ENCODE peak calls at places on chromosomes 1 and 21, in ten cellular contexts. Y is cardiac muscle cell, X is GM06990, D is sigmoid colon, U is heart right ventricle, A is fibroblast of mammary gland, N is testis, T is thoracic aorta, M is breast epithelium, Z is keratinocyte. B is an unnamed sample.

GRCh38 chr1:14443164-14443787 is 155.2 kb upstream of the KAZN start:
- DNase-seq in Y (peak), X (no peak), D (no peak), U (no peak), A (peak), N (no peak), T (no peak), M (no peak), Z (no peak), B (no peak)

GRCh38 chr1:184191181-184191601 is 139.7 kb downstream of the TSEN15 start:
- DNase-seq in Y (peak), X (no peak), D (peak), U (peak), A (peak), N (peak), T (no peak), M (no peak), Z (no peak), B (no peak)

GRCh38 chr1:221816899-221817298 is 75.0 kb upstream of the DUSP10 start:
- DNase-seq in Y (peak), X (no peak), D (no peak), U (no peak), A (peak), N (no peak), T (no peak), M (no peak), Z (peak), B (no peak)

GRCh38 chr1:44784094-44785026 is 3.6 kb downstream of the BEST4 start:
- DNase-seq in Y (peak), X (peak), D (no peak), U (no peak), A (no peak), N (no peak), T (no peak), M (no peak), Z (no peak), B (peak)

GRCh38 chr1:37107153-37107552 is 72.8 kb upstream of the GRIK3 start:
- DNase-seq in Y (no peak), X (no peak), D (no peak), U (no peak), A (no peak), N (no peak), T (no peak), M (no peak), Z (no peak), B (no peak)

GRCh38 chr1:219882116-219882515 is 46.2 kb downstream of the SLC30A10 start:
- DNase-seq in Y (no peak), X (no peak), D (no peak), U (no peak), A (no peak), N (no peak), T (no peak), M (no peak), Z (no peak), B (no peak)

GRCh38 chr1:226149806-226150205 is 36.7 kb downstream of the ACBD3 start:
- DNase-seq in Y (no peak), X (no peak), D (no peak), U (no peak), A (peak), N (no peak), T (no peak), M (no peak), Z (no peak), B (no peak)

GRCh38 chr1:103265551-103265950 is 157.2 kb upstream of the COL11A1 start:
- DNase-seq in Y (no peak), X (no peak), D (no peak), U (no peak), A (no peak), N (no peak), T (no peak), M (no peak), Z (no peak), B (no peak)

GRCh38 chr1:75614455-75615379 is 3.8 kb upstream of the SLC44A5 start:
- DNase-seq in Y (peak), X (peak), D (no peak), U (peak), A (peak), N (peak), T (no peak), M (no peak), Z (no peak), B (peak)

GRCh38 chr1:183567584-183567983 is 22.7 kb downstream of the NCF2 start:
- DNase-seq in Y (peak), X (peak), D (no peak), U (peak), A (peak), N (no peak), T (no peak), M (no peak), Z (no peak), B (peak)

GRCh38 chr1:158793604-158794003 is 12.6 kb upstream of the OR6N2 start:
- DNase-seq in Y (peak), X (no peak), D (no peak), U (no peak), A (no peak), N (no peak), T (no peak), M (no peak), Z (no peak), B (no peak)

GRCh38 chr1:83495560-83495959 is 503.4 kb downstream of the TTLL7 start:
- DNase-seq in Y (no peak), X (no peak), D (no peak), U (no peak), A (no peak), N (no peak), T (no peak), M (no peak), Z (no peak), B (no peak)

GRCh38 chr1:80882552-80882951 is 918.2 kb upstream of the ADGRL2 start:
- DNase-seq in Y (peak), X (no peak), D (no peak), U (no peak), A (peak), N (no peak), T (no peak), M (no peak), Z (no peak), B (no peak)

GRCh38 chr21:45487891-45488600 is 54.2 kb downstream of the SLC19A1 start:
- DNase-seq in Y (no peak), X (no peak), D (no peak), U (no peak), A (no peak), N (no peak), T (no peak), M (no peak), Z (no peak), B (no peak)

GRCh38 chr1:30450148-30450817 is 273.1 kb downstream of the MATN1 start:
- DNase-seq in Y (no peak), X (no peak), D (peak), U (no peak), A (peak), N (no peak), T (no peak), M (no peak), Z (no peak), B (no peak)

GRCh38 chr1:147109041-147109440 is 63.2 kb downstream of the PRKAB2 start:
- DNase-seq in Y (no peak), X (no peak), D (no peak), U (no peak), A (no peak), N (no peak), T (no peak), M (no peak), Z (no peak), B (peak)

GRCh38 chr1:173422456-173422976 is 54.6 kb upstream of the PRDX6 start:
- DNase-seq in Y (no peak), X (no peak), D (no peak), U (peak), A (no peak), N (no peak), T (no peak), M (no peak), Z (no peak), B (no peak)

GRCh38 chr1:156055343-156055645 is 712 bp downstream of the LAMTOR2 start:
- DNase-seq in Y (no peak), X (peak), D (no peak), U (no peak), A (no peak), N (no peak), T (no peak), M (no peak), Z (no peak), B (no peak)

GRCh38 chr1:12229835-12230548 is at the start of gene VPS13D:
- DNase-seq in Y (peak), X (peak), D (peak), U (peak), A (peak), N (peak), T (peak), M (peak), Z (no peak), B (peak)

GRCh38 chr1:159881930-159882839 is 17.8 kb downstream of the CFAP45 start:
- DNase-seq in Y (peak), X (no peak), D (peak), U (peak), A (peak), N (peak), T (no peak), M (peak), Z (peak), B (no peak)

GRCh38 chr21:42722153-42722552 is 68.7 kb downstream of the PDE9A start:
- DNase-seq in Y (no peak), X (no peak), D (no peak), U (no peak), A (no peak), N (no peak), T (no peak), M (no peak), Z (no peak), B (no peak)

GRCh38 chr1:218473527-218473926 is 128.4 kb downstream of the TGFB2 start:
- DNase-seq in Y (no peak), X (peak), D (no peak), U (no peak), A (peak), N (no peak), T (no peak), M (no peak), Z (no peak), B (no peak)

GRCh38 chr1:45654540-45655280 is 30.9 kb upstream of the CCDC17 start:
- DNase-seq in Y (peak), X (no peak), D (no peak), U (no peak), A (peak), N (no peak), T (no peak), M (no peak), Z (no peak), B (no peak)

GRCh38 chr1:84571150-84571535 is 3.1 kb downstream of the CTBS start:
- DNase-seq in Y (peak), X (no peak), D (no peak), U (no peak), A (peak), N (no peak), T (no peak), M (no peak), Z (no peak), B (no peak)

GRCh38 chr1:94622757-94623156 is 81.2 kb upstream of the F3 start:
- DNase-seq in Y (peak), X (no peak), D (no peak), U (no peak), A (peak), N (peak), T (no peak), M (no peak), Z (peak), B (no peak)

GRCh38 chr1:82838066-82838465 is 1037.3 kb downstream of the ADGRL2 start:
- DNase-seq in Y (peak), X (no peak), D (no peak), U (no peak), A (peak), N (no peak), T (no peak), M (no peak), Z (no peak), B (no peak)

DNA sequence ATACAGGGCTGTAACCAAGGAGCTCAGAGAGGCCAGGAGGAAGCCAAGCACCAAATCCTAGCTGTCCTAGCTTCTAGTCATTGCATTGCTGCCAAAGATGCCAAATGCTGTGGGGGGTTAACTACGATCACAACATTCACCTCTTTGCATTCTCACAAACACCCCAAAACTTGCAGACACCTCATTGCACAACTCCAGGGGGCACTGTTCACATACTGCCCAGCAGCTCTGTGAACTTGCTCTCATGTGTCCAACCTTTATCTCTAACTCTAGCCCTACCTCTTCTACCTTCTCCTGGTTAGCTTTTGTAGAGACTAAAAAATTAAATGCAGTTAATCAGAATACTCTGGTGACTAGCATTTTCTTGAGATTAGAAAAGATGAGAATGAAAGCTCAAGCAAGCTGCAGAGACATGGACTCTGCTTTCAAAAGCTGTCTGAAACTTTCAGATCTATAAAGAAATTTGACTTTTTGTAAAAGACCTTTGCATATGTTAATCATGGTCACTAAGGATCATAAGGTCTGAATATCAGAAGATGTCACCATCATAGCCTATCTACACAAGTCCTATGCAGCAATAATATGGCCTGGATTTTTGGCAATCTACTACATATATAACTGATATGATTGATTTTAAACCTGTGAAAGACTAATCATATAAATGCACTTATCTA is 14.0 kb upstream of the KIF14 start:
- DNase-seq in Y (no peak), X (no peak), D (no peak), U (no peak), A (no peak), N (no peak), T (no peak), M (no peak), Z (no peak), B (no peak)
- TF ChIP-seq CTCF in Y (no peak), X (peak), D (no peak), U (no peak), A (peak), N (no peak), T (no peak), M (no peak), Z (peak), B (peak)

DNA sequence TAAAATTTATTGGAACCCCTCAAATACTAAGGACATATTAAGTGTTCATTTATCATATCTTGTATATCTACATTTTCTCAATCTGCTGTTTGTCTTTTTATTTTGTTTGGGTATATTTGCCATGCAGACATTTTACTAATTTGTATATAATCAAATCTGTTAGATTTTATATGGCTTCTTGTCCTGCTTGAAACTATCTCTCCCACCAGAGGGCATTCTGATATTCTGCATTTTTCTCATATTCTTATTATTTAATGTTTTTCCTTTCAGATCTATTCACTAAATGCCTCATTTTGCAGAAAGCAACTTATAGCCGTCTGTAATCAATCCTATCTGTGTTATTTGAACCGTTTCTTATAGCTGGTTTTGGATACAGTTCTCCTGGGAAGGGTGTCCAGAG is 745.5 kb downstream of the LRRIQ3 start:
- DNase-seq in Y (no peak), X (no peak), D (no peak), U (no peak), A (no peak), N (no peak), T (no peak), M (no peak), Z (no peak), B (no peak)
- TF ChIP-seq CTCF in Y (no peak), X (no peak), D (no peak), U (no peak), A (no peak), N (no peak), T (no peak), M (no peak), Z (no peak), B (no peak)

GRCh38 chr1:228039006-228039481 is 32.2 kb downstream of the WNT3A start:
- DNase-seq in Y (no peak), X (no peak), D (peak), U (no peak), A (no peak), N (no peak), T (no peak), M (peak), Z (no peak), B (no peak)

GRCh38 chr1:228038387-228039005 is 31.7 kb downstream of the WNT3A start:
- DNase-seq in Y (no peak), X (no peak), D (peak), U (no peak), A (no peak), N (no peak), T (no peak), M (peak), Z (no peak), B (no peak)

GRCh38 chr1:228036701-228037231 is 30.0 kb downstream of the WNT3A start:
- DNase-seq in Y (no peak), X (no peak), D (peak), U (no peak), A (no peak), N (no peak), T (no peak), M (peak), Z (no peak), B (peak)

GRCh38 chr1:228039504-228039903 is 32.7 kb downstream of the WNT3A start:
- DNase-seq in Y (no peak), X (no peak), D (peak), U (no peak), A (no peak), N (no peak), T (no peak), M (peak), Z (no peak), B (no peak)

DNA sequence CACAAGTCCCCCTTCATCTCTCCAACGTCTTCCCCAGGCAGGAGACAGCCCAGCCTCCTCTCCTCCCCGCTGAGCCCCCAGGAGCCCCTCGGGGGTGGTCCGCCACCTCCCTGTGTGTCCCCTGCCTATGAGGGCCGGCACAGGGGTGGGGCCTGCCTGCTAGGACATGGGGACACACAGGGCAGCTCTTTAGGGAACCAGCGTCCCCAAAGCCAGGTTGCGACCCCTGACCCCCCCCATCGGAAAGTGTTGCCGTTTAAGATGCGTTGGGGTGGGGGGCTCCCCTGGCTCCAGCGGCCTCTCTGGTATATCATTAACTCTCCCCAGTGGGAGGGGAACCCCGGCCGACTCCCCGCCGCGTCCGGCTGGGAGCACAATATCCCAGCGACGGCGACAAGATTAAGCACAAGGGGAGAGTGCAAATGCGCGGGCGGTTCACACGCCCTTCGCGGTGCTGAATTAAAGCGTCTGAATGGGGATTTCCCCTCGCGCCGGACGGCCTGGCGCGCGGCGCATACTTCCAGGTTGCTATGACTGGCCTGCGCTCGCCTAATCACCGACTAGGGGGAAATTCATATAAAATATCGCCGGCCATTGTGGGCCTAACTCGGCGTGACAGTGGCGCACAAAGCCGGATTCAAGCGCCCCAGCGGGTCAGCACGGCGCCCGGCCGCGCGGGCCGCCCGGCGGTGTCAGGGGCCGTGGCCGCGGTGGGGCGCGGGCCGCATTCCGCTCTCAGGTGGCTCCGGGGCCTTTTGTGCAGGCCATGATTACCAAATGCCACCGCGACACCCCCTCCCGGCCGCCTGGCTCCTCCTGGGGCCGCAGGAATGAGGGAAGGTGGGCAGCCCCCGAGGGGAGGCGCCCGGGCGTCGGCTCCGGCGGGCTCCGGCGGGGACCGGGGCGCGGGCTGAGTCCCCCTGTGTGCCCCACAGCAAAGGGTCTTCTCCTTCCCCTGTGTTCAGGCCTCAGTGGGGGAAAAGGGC is 30.9 kb downstream of the WNT3A start:
- DNase-seq in Y (peak), X (peak), D (peak), U (no peak), A (peak), N (no peak), T (no peak), M (peak), Z (no peak), B (peak)
- TF ChIP-seq CTCF in Y (no peak), X (no peak), D (no peak), U (no peak), A (no peak), N (no peak), T (no peak), M (no peak), Z (no peak), B (no peak)

GRCh38 chr1:63602629-63603028 is 9.4 kb downstream of the PGM1 start:
- DNase-seq in Y (no peak), X (no peak), D (no peak), U (no peak), A (no peak), N (no peak), T (no peak), M (no peak), Z (no peak), B (no peak)

GRCh38 chr1:63601061-63601460 is 7.8 kb downstream of the PGM1 start:
- DNase-seq in Y (no peak), X (no peak), D (no peak), U (no peak), A (peak), N (no peak), T (no peak), M (no peak), Z (no peak), B (no peak)

GRCh38 chr1:63600248-63600647 is 7.0 kb downstream of the PGM1 start:
- DNase-seq in Y (no peak), X (no peak), D (no peak), U (no peak), A (no peak), N (no peak), T (no peak), M (no peak), Z (no peak), B (no peak)

GRCh38 chr1:63601912-63602311 is 8.7 kb downstream of the PGM1 start:
- DNase-seq in Y (no peak), X (no peak), D (no peak), U (no peak), A (no peak), N (no peak), T (no peak), M (no peak), Z (no peak), B (no peak)

DNA sequence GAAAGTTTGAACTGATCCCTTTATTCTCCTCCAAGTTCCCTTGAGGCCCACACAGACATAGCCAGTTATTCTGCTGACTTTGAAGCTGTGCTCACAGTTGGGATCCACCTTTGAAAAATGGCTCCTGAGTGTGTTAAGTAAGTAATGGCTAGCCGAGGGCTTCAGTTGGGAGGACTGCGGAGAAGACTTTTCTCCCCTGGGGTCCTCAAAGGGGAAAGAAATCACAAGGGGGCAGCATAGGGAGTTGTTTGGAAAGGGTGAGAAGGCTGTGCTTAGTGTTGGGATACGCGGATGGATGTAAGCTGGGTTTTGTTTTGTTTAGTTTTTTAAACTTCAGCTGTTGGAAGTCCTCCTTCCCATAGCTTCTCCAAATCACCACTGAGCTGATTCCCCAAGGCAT is 8.3 kb downstream of the PGM1 start:
- DNase-seq in Y (no peak), X (no peak), D (no peak), U (no peak), A (no peak), N (no peak), T (no peak), M (no peak), Z (no peak), B (no peak)
- TF ChIP-seq CTCF in Y (no peak), X (no peak), D (no peak), U (no peak), A (no peak), N (no peak), T (no peak), M (no peak), Z (no peak), B (no peak)

B was measured in GM13976.